ENCODE peak calls at places on chromosomes 1 and 21, in five cellular contexts. One of them, this sample, is unnamed.

GRCh38 chr21:41631564-41632461 is 123.9 kb upstream of the TMPRSS2 start:
- DNase-seq in NCI-H1694: no peak
- DNase-seq in iPS-NIHi11: peak
- DNase-seq in amniotic epithelial cell: peak
- DNase-seq in stimulated activated CD8-positive, alpha-beta memory T cell treated with anti-CD3 and anti-CD28 coated beads, Interleukin-15, amount 100 ng/mL, for 24 hours: no peak
- DNase-seq in this sample: no peak

GRCh38 chr1:188363943-188364342 is 1535.2 kb downstream of the PLA2G4A start:
- DNase-seq in NCI-H1694: no peak
- DNase-seq in iPS-NIHi11: no peak
- DNase-seq in amniotic epithelial cell: no peak
- DNase-seq in stimulated activated CD8-positive, alpha-beta memory T cell treated with anti-CD3 and anti-CD28 coated beads, Interleukin-15, amount 100 ng/mL, for 24 hours: no peak
- DNase-seq in this sample: no peak

GRCh38 chr21:45547211-45547900 is 5.1 kb upstream of the SLC19A1 start:
- DNase-seq in NCI-H1694: no peak
- DNase-seq in iPS-NIHi11: no peak
- DNase-seq in amniotic epithelial cell: no peak
- DNase-seq in stimulated activated CD8-positive, alpha-beta memory T cell treated with anti-CD3 and anti-CD28 coated beads, Interleukin-15, amount 100 ng/mL, for 24 hours: no peak
- DNase-seq in this sample: no peak

GRCh38 chr1:43282220-43283195 is 2.9 kb downstream of the C1orf210 start:
- DNase-seq in NCI-H1694: no peak
- DNase-seq in iPS-NIHi11: no peak
- DNase-seq in amniotic epithelial cell: no peak
- DNase-seq in stimulated activated CD8-positive, alpha-beta memory T cell treated with anti-CD3 and anti-CD28 coated beads, Interleukin-15, amount 100 ng/mL, for 24 hours: no peak
- DNase-seq in this sample: peak

GRCh38 chr1:199007423-199007822 is 368.6 kb downstream of the PTPRC start:
- DNase-seq in NCI-H1694: no peak
- DNase-seq in iPS-NIHi11: no peak
- DNase-seq in amniotic epithelial cell: peak
- DNase-seq in stimulated activated CD8-positive, alpha-beta memory T cell treated with anti-CD3 and anti-CD28 coated beads, Interleukin-15, amount 100 ng/mL, for 24 hours: no peak
- DNase-seq in this sample: no peak

GRCh38 chr1:154474802-154475201 is 27.2 kb upstream of the TDRD10 start:
- DNase-seq in NCI-H1694: no peak
- DNase-seq in iPS-NIHi11: no peak
- DNase-seq in amniotic epithelial cell: peak
- DNase-seq in stimulated activated CD8-positive, alpha-beta memory T cell treated with anti-CD3 and anti-CD28 coated beads, Interleukin-15, amount 100 ng/mL, for 24 hours: no peak
- DNase-seq in this sample: peak

GRCh38 chr1:108079550-108079949 is 114.6 kb upstream of the VAV3 start:
- DNase-seq in NCI-H1694: no peak
- DNase-seq in iPS-NIHi11: no peak
- DNase-seq in amniotic epithelial cell: no peak
- DNase-seq in stimulated activated CD8-positive, alpha-beta memory T cell treated with anti-CD3 and anti-CD28 coated beads, Interleukin-15, amount 100 ng/mL, for 24 hours: peak
- DNase-seq in this sample: no peak

GRCh38 chr1:110067957-110068645 is 2.4 kb downstream of the ALX3 start:
- DNase-seq in NCI-H1694: no peak
- DNase-seq in iPS-NIHi11: peak
- DNase-seq in amniotic epithelial cell: no peak
- DNase-seq in stimulated activated CD8-positive, alpha-beta memory T cell treated with anti-CD3 and anti-CD28 coated beads, Interleukin-15, amount 100 ng/mL, for 24 hours: no peak
- DNase-seq in this sample: no peak

GRCh38 chr1:192986110-192986747 is 72.9 kb downstream of the UCHL5 start:
- DNase-seq in NCI-H1694: no peak
- DNase-seq in iPS-NIHi11: no peak
- DNase-seq in amniotic epithelial cell: peak
- DNase-seq in stimulated activated CD8-positive, alpha-beta memory T cell treated with anti-CD3 and anti-CD28 coated beads, Interleukin-15, amount 100 ng/mL, for 24 hours: no peak
- DNase-seq in this sample: no peak

GRCh38 chr1:32798679-32799416 is 18.3 kb downstream of the YARS1 start:
- DNase-seq in NCI-H1694: no peak
- DNase-seq in iPS-NIHi11: no peak
- DNase-seq in amniotic epithelial cell: peak
- DNase-seq in stimulated activated CD8-positive, alpha-beta memory T cell treated with anti-CD3 and anti-CD28 coated beads, Interleukin-15, amount 100 ng/mL, for 24 hours: no peak
- DNase-seq in this sample: no peak

GRCh38 chr1:205920159-205920558 is 23.1 kb downstream of the SLC26A9 start:
- DNase-seq in NCI-H1694: no peak
- DNase-seq in iPS-NIHi11: no peak
- DNase-seq in amniotic epithelial cell: no peak
- DNase-seq in stimulated activated CD8-positive, alpha-beta memory T cell treated with anti-CD3 and anti-CD28 coated beads, Interleukin-15, amount 100 ng/mL, for 24 hours: no peak
- DNase-seq in this sample: no peak

GRCh38 chr1:35298464-35298863 is 30.0 kb downstream of the ZMYM4 start:
- DNase-seq in NCI-H1694: no peak
- DNase-seq in iPS-NIHi11: peak
- DNase-seq in amniotic epithelial cell: peak
- DNase-seq in stimulated activated CD8-positive, alpha-beta memory T cell treated with anti-CD3 and anti-CD28 coated beads, Interleukin-15, amount 100 ng/mL, for 24 hours: no peak
- DNase-seq in this sample: peak

GRCh38 chr1:8016244-8017241 is 9.6 kb downstream of the ERRFI1 start:
- DNase-seq in NCI-H1694: no peak
- DNase-seq in iPS-NIHi11: no peak
- DNase-seq in amniotic epithelial cell: no peak
- DNase-seq in stimulated activated CD8-positive, alpha-beta memory T cell treated with anti-CD3 and anti-CD28 coated beads, Interleukin-15, amount 100 ng/mL, for 24 hours: no peak
- DNase-seq in this sample: peak

GRCh38 chr1:211939876-211940468 is 95.4 kb downstream of the INTS7 start:
- DNase-seq in NCI-H1694: no peak
- DNase-seq in iPS-NIHi11: no peak
- DNase-seq in amniotic epithelial cell: no peak
- DNase-seq in stimulated activated CD8-positive, alpha-beta memory T cell treated with anti-CD3 and anti-CD28 coated beads, Interleukin-15, amount 100 ng/mL, for 24 hours: no peak
- DNase-seq in this sample: no peak

GRCh38 chr1:61743716-61744620 is 1.7 kb downstream of the PATJ start:
- DNase-seq in NCI-H1694: no peak
- DNase-seq in iPS-NIHi11: no peak
- DNase-seq in amniotic epithelial cell: peak
- DNase-seq in stimulated activated CD8-positive, alpha-beta memory T cell treated with anti-CD3 and anti-CD28 coated beads, Interleukin-15, amount 100 ng/mL, for 24 hours: no peak
- DNase-seq in this sample: peak

GRCh38 chr1:106613106-106613505 is 443.4 kb upstream of the PRMT6 start:
- DNase-seq in NCI-H1694: no peak
- DNase-seq in iPS-NIHi11: no peak
- DNase-seq in amniotic epithelial cell: no peak
- DNase-seq in stimulated activated CD8-positive, alpha-beta memory T cell treated with anti-CD3 and anti-CD28 coated beads, Interleukin-15, amount 100 ng/mL, for 24 hours: no peak
- DNase-seq in this sample: peak

GRCh38 chr1:225651872-225652725 is 824 bp downstream of the ENAH start:
- DNase-seq in NCI-H1694: peak
- DNase-seq in iPS-NIHi11: peak
- DNase-seq in amniotic epithelial cell: no peak
- DNase-seq in stimulated activated CD8-positive, alpha-beta memory T cell treated with anti-CD3 and anti-CD28 coated beads, Interleukin-15, amount 100 ng/mL, for 24 hours: no peak
- DNase-seq in this sample: peak

GRCh38 chr21:32083175-32083574 is 195.7 kb downstream of the MIS18A start:
- DNase-seq in NCI-H1694: peak
- DNase-seq in iPS-NIHi11: no peak
- DNase-seq in amniotic epithelial cell: no peak
- DNase-seq in stimulated activated CD8-positive, alpha-beta memory T cell treated with anti-CD3 and anti-CD28 coated beads, Interleukin-15, amount 100 ng/mL, for 24 hours: no peak
- DNase-seq in this sample: no peak

GRCh38 chr1:235941852-235942624 is 75.3 kb upstream of the LYST start:
- DNase-seq in NCI-H1694: no peak
- DNase-seq in iPS-NIHi11: no peak
- DNase-seq in amniotic epithelial cell: peak
- DNase-seq in stimulated activated CD8-positive, alpha-beta memory T cell treated with anti-CD3 and anti-CD28 coated beads, Interleukin-15, amount 100 ng/mL, for 24 hours: no peak
- DNase-seq in this sample: no peak

GRCh38 chr1:30721311-30722174 is 1.8 kb downstream of the MATN1 start:
- DNase-seq in NCI-H1694: no peak
- DNase-seq in iPS-NIHi11: no peak
- DNase-seq in amniotic epithelial cell: no peak
- DNase-seq in stimulated activated CD8-positive, alpha-beta memory T cell treated with anti-CD3 and anti-CD28 coated beads, Interleukin-15, amount 100 ng/mL, for 24 hours: no peak
- DNase-seq in this sample: no peak

GRCh38 chr1:162724583-162725120 is 65.8 kb upstream of the HSD17B7 start:
- DNase-seq in NCI-H1694: no peak
- DNase-seq in iPS-NIHi11: no peak
- DNase-seq in amniotic epithelial cell: peak
- DNase-seq in stimulated activated CD8-positive, alpha-beta memory T cell treated with anti-CD3 and anti-CD28 coated beads, Interleukin-15, amount 100 ng/mL, for 24 hours: no peak
- DNase-seq in this sample: no peak

GRCh38 chr21:36065497-36066036 is 4.3 kb upstream of the CBR1 start:
- DNase-seq in NCI-H1694: no peak
- DNase-seq in iPS-NIHi11: no peak
- DNase-seq in amniotic epithelial cell: peak
- DNase-seq in stimulated activated CD8-positive, alpha-beta memory T cell treated with anti-CD3 and anti-CD28 coated beads, Interleukin-15, amount 100 ng/mL, for 24 hours: no peak
- DNase-seq in this sample: no peak

GRCh38 chr1:163357378-163357777 is 35.6 kb downstream of the NUF2 start:
- DNase-seq in NCI-H1694: no peak
- DNase-seq in iPS-NIHi11: no peak
- DNase-seq in amniotic epithelial cell: peak
- DNase-seq in stimulated activated CD8-positive, alpha-beta memory T cell treated with anti-CD3 and anti-CD28 coated beads, Interleukin-15, amount 100 ng/mL, for 24 hours: no peak
- DNase-seq in this sample: no peak

GRCh38 chr21:41680444-41681335 is 86.2 kb downstream of the RIPK4 start:
- DNase-seq in NCI-H1694: no peak
- DNase-seq in iPS-NIHi11: no peak
- DNase-seq in amniotic epithelial cell: no peak
- DNase-seq in stimulated activated CD8-positive, alpha-beta memory T cell treated with anti-CD3 and anti-CD28 coated beads, Interleukin-15, amount 100 ng/mL, for 24 hours: no peak
- DNase-seq in this sample: no peak

GRCh38 chr1:153880962-153881361 is 41.8 kb downstream of the GATAD2B start:
- DNase-seq in NCI-H1694: peak
- DNase-seq in iPS-NIHi11: peak
- DNase-seq in amniotic epithelial cell: peak
- DNase-seq in stimulated activated CD8-positive, alpha-beta memory T cell treated with anti-CD3 and anti-CD28 coated beads, Interleukin-15, amount 100 ng/mL, for 24 hours: no peak
- DNase-seq in this sample: peak

GRCh38 chr1:7478797-7479499 is 292.1 kb upstream of the VAMP3 start:
- DNase-seq in NCI-H1694: no peak
- DNase-seq in iPS-NIHi11: no peak
- DNase-seq in amniotic epithelial cell: peak
- DNase-seq in stimulated activated CD8-positive, alpha-beta memory T cell treated with anti-CD3 and anti-CD28 coated beads, Interleukin-15, amount 100 ng/mL, for 24 hours: no peak
- DNase-seq in this sample: no peak

GRCh38 chr21:38858429-38859205 is 52.9 kb downstream of the ETS2 start:
- DNase-seq in NCI-H1694: no peak
- DNase-seq in iPS-NIHi11: no peak
- DNase-seq in amniotic epithelial cell: no peak
- DNase-seq in stimulated activated CD8-positive, alpha-beta memory T cell treated with anti-CD3 and anti-CD28 coated beads, Interleukin-15, amount 100 ng/mL, for 24 hours: no peak
- DNase-seq in this sample: no peak

GRCh38 chr1:182332256-182332655 is 59.3 kb downstream of the GLUL start:
- DNase-seq in NCI-H1694: no peak
- DNase-seq in iPS-NIHi11: no peak
- DNase-seq in amniotic epithelial cell: no peak
- DNase-seq in stimulated activated CD8-positive, alpha-beta memory T cell treated with anti-CD3 and anti-CD28 coated beads, Interleukin-15, amount 100 ng/mL, for 24 hours: no peak
- DNase-seq in this sample: no peak

GRCh38 chr1:66085600-66085999 is 292.9 kb downstream of the PDE4B start:
- DNase-seq in NCI-H1694: no peak
- DNase-seq in iPS-NIHi11: no peak
- DNase-seq in amniotic epithelial cell: no peak
- DNase-seq in stimulated activated CD8-positive, alpha-beta memory T cell treated with anti-CD3 and anti-CD28 coated beads, Interleukin-15, amount 100 ng/mL, for 24 hours: no peak
- DNase-seq in this sample: no peak

GRCh38 chr1:150576367-150576711 is 3.1 kb downstream of the MCL1 start:
- DNase-seq in NCI-H1694: no peak
- DNase-seq in iPS-NIHi11: no peak
- DNase-seq in amniotic epithelial cell: no peak
- DNase-seq in stimulated activated CD8-positive, alpha-beta memory T cell treated with anti-CD3 and anti-CD28 coated beads, Interleukin-15, amount 100 ng/mL, for 24 hours: no peak
- DNase-seq in this sample: no peak

GRCh38 chr1:241682921-241683320 is 30.8 kb downstream of the WDR64 start:
- DNase-seq in NCI-H1694: no peak
- DNase-seq in iPS-NIHi11: no peak
- DNase-seq in amniotic epithelial cell: no peak
- DNase-seq in stimulated activated CD8-positive, alpha-beta memory T cell treated with anti-CD3 and anti-CD28 coated beads, Interleukin-15, amount 100 ng/mL, for 24 hours: no peak
- DNase-seq in this sample: no peak

GRCh38 chr1:42815938-42816599 is 853 bp upstream of the ERMAP start:
- DNase-seq in NCI-H1694: no peak
- DNase-seq in iPS-NIHi11: no peak
- DNase-seq in amniotic epithelial cell: peak
- DNase-seq in stimulated activated CD8-positive, alpha-beta memory T cell treated with anti-CD3 and anti-CD28 coated beads, Interleukin-15, amount 100 ng/mL, for 24 hours: no peak
- DNase-seq in this sample: peak

GRCh38 chr1:93346472-93346991 is 825 bp downstream of the DR1 start:
- DNase-seq in NCI-H1694: no peak
- DNase-seq in iPS-NIHi11: no peak
- DNase-seq in amniotic epithelial cell: peak
- DNase-seq in stimulated activated CD8-positive, alpha-beta memory T cell treated with anti-CD3 and anti-CD28 coated beads, Interleukin-15, amount 100 ng/mL, for 24 hours: no peak
- DNase-seq in this sample: peak

GRCh38 chr1:69569983-69570755 is 2.4 kb downstream of the LRRC7 start:
- DNase-seq in NCI-H1694: no peak
- DNase-seq in iPS-NIHi11: peak
- DNase-seq in amniotic epithelial cell: no peak
- DNase-seq in stimulated activated CD8-positive, alpha-beta memory T cell treated with anti-CD3 and anti-CD28 coated beads, Interleukin-15, amount 100 ng/mL, for 24 hours: no peak
- DNase-seq in this sample: no peak

GRCh38 chr1:32965251-32965643 is 638 bp upstream of the RNF19B start:
- DNase-seq in NCI-H1694: no peak
- DNase-seq in iPS-NIHi11: no peak
- DNase-seq in amniotic epithelial cell: peak
- DNase-seq in stimulated activated CD8-positive, alpha-beta memory T cell treated with anti-CD3 and anti-CD28 coated beads, Interleukin-15, amount 100 ng/mL, for 24 hours: no peak
- DNase-seq in this sample: no peak

GRCh38 chr21:45724345-45724961 is 80.9 kb downstream of the PCBP3 start:
- DNase-seq in NCI-H1694: no peak
- DNase-seq in iPS-NIHi11: no peak
- DNase-seq in amniotic epithelial cell: no peak
- DNase-seq in stimulated activated CD8-positive, alpha-beta memory T cell treated with anti-CD3 and anti-CD28 coated beads, Interleukin-15, amount 100 ng/mL, for 24 hours: no peak
- DNase-seq in this sample: peak

GRCh38 chr1:202624781-202625108 is 85.5 kb downstream of the SYT2 start:
- DNase-seq in NCI-H1694: no peak
- DNase-seq in iPS-NIHi11: no peak
- DNase-seq in amniotic epithelial cell: peak
- DNase-seq in stimulated activated CD8-positive, alpha-beta memory T cell treated with anti-CD3 and anti-CD28 coated beads, Interleukin-15, amount 100 ng/mL, for 24 hours: no peak
- DNase-seq in this sample: no peak

GRCh38 chr1:65524931-65525296 is 104.4 kb downstream of the LEPR start:
- DNase-seq in NCI-H1694: no peak
- DNase-seq in iPS-NIHi11: no peak
- DNase-seq in amniotic epithelial cell: no peak
- DNase-seq in stimulated activated CD8-positive, alpha-beta memory T cell treated with anti-CD3 and anti-CD28 coated beads, Interleukin-15, amount 100 ng/mL, for 24 hours: no peak
- DNase-seq in this sample: no peak

GRCh38 chr1:47696404-47696910 is 258.6 kb downstream of the FOXD2 start:
- DNase-seq in NCI-H1694: peak
- DNase-seq in iPS-NIHi11: no peak
- DNase-seq in amniotic epithelial cell: no peak
- DNase-seq in stimulated activated CD8-positive, alpha-beta memory T cell treated with anti-CD3 and anti-CD28 coated beads, Interleukin-15, amount 100 ng/mL, for 24 hours: no peak
- DNase-seq in this sample: no peak

GRCh38 chr1:65538013-65538578 is 117.6 kb downstream of the LEPR start:
- DNase-seq in NCI-H1694: no peak
- DNase-seq in iPS-NIHi11: no peak
- DNase-seq in amniotic epithelial cell: no peak
- DNase-seq in stimulated activated CD8-positive, alpha-beta memory T cell treated with anti-CD3 and anti-CD28 coated beads, Interleukin-15, amount 100 ng/mL, for 24 hours: no peak
- DNase-seq in this sample: no peak

This sample was measured in cerebellar cortex.